ENCODE peak calls at places on chromosomes 1 and 21, in four cellular contexts. One of them, this sample, is unnamed.

GRCh38 chr1:1463312-1463711 is 8.3 kb upstream of the ATAD3B start:
- DNase-seq in GM12878: no peak
- DNase-seq in HepG2: no peak
- DNase-seq in H1: no peak
- DNase-seq in this sample: no peak

GRCh38 chr21:34112316-34113033 is 39.1 kb downstream of the MRPS6 start:
- DNase-seq in GM12878: no peak
- DNase-seq in HepG2: no peak
- DNase-seq in H1: no peak
- DNase-seq in this sample: no peak

GRCh38 chr1:52907068-52907811 is 14.3 kb downstream of the ECHDC2 start:
- DNase-seq in GM12878: no peak
- DNase-seq in HepG2: no peak
- DNase-seq in H1: no peak
- DNase-seq in this sample: no peak

GRCh38 chr1:61142726-61143500 is 60.6 kb downstream of the NFIA start:
- DNase-seq in GM12878: no peak
- DNase-seq in HepG2: no peak
- DNase-seq in H1: no peak
- DNase-seq in this sample: no peak

GRCh38 chr1:156944848-156945247 is 24.4 kb downstream of the LRRC71 start:
- DNase-seq in GM12878: no peak
- DNase-seq in HepG2: no peak
- DNase-seq in H1: no peak
- DNase-seq in this sample: no peak

GRCh38 chr21:44853601-44854390 is 19.7 kb downstream of the PTTG1IP start:
- DNase-seq in GM12878: no peak
- DNase-seq in HepG2: no peak
- DNase-seq in H1: no peak
- DNase-seq in this sample: no peak

GRCh38 chr1:78884685-78885452 is 121.7 kb downstream of the ADGRL4 start:
- DNase-seq in GM12878: no peak
- DNase-seq in HepG2: no peak
- DNase-seq in H1: no peak
- DNase-seq in this sample: no peak

GRCh38 chr1:14120895-14121294 is 420.9 kb downstream of the PRDM2 start:
- DNase-seq in GM12878: no peak
- DNase-seq in HepG2: no peak
- DNase-seq in H1: no peak
- DNase-seq in this sample: no peak

GRCh38 chr21:38910390-38911008 is 104.8 kb downstream of the ETS2 start:
- DNase-seq in GM12878: no peak
- DNase-seq in HepG2: no peak
- DNase-seq in H1: no peak
- DNase-seq in this sample: peak; percentile 74

GRCh38 chr1:46991083-46991923 is 32.2 kb upstream of the CYP4X1 start:
- DNase-seq in GM12878: no peak
- DNase-seq in HepG2: peak; percentile 33
- DNase-seq in H1: no peak
- DNase-seq in this sample: peak; percentile 23

GRCh38 chr1:181251001-181251712 is 162.7 kb downstream of the IER5 start:
- DNase-seq in GM12878: no peak
- DNase-seq in HepG2: no peak
- DNase-seq in H1: no peak
- DNase-seq in this sample: peak; percentile 67
- TF ChIP-seq SRF in GM12878: no peak
- TF ChIP-seq SRF in HepG2: no peak
- TF ChIP-seq SRF in H1: no peak
- TF ChIP-seq SRF in this sample: peak; percentile 74

DNA sequence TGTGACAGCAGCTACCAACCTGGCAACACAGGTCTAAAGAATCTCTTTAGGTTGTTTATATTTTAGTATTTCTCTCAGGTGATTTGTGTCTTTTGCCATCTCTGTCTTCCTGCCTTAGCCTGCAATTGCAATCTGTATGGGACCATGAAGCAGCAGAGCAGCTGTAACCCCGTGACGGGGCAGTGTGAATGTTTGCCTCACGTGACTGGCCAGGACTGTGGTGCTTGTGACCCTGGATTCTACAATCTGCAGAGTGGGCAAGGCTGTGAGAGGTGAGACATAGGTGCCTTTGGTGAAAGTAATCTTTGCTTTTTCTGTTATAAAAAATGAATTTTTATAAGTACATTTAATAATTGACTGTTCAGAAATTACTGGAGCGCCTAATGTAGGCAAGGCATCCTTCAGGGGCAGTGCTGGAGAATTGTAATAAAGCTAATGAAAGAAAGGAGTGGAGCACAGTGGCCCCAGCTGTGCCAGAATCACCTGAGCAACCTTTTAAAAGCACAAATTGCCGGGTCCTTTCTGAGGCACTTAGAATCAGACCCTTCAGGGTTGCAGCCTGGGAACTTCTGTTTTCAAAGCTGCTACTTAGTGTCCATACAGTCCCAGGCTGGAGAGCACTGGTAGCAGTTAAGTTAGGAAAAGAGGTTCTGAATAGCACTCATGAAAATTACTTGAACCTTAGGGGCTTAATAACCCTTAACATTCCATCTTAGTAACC is 60.6 kb upstream of the LAMC2 start:
- DNase-seq in GM12878: no peak
- DNase-seq in HepG2: no peak
- DNase-seq in H1: no peak
- DNase-seq in this sample: no peak
- H3K9ac ChIP-seq in GM12878: no peak overlapping the region
- H3K9ac ChIP-seq in HepG2: no peak overlapping the region
- H3K9ac ChIP-seq in H1: no peak overlapping the region
- H3K9ac ChIP-seq in this sample: no peak overlapping the region

DNA sequence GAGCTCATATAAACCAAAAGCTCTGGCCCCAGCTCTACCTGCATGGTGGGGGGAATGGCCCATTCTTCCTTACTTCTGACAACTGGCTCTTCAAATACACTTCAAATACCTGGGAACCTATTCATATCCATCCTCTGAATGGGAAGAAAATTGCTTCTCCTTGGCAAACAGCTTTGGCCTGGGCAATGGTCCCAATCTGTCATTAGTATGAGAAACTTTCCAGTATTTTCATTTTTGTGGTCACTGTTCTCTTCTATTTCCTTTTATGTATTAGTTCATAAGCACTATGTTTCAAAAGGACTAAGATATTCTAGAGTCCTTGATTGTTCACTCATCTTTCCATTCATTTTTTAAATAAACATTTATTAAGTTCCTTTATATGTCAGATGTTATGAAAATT is 5.2 kb upstream of the HSD3B2 start:
- DNase-seq in GM12878: no peak
- DNase-seq in HepG2: no peak
- DNase-seq in H1: no peak
- DNase-seq in this sample: no peak
- TF ChIP-seq SRF in GM12878: no peak
- TF ChIP-seq SRF in HepG2: no peak
- TF ChIP-seq SRF in H1: no peak
- TF ChIP-seq SRF in this sample: no peak

GRCh38 chr1:226607268-226607660 is 58.7 kb downstream of the STUM start:
- DNase-seq in GM12878: no peak
- DNase-seq in HepG2: no peak
- DNase-seq in H1: no peak
- DNase-seq in this sample: no peak
- H3K9ac ChIP-seq in GM12878: no peak overlapping the region
- H3K9ac ChIP-seq in HepG2: no peak overlapping the region
- H3K9ac ChIP-seq in H1: no peak overlapping the region
- H3K9ac ChIP-seq in this sample: no peak overlapping the region

DNA sequence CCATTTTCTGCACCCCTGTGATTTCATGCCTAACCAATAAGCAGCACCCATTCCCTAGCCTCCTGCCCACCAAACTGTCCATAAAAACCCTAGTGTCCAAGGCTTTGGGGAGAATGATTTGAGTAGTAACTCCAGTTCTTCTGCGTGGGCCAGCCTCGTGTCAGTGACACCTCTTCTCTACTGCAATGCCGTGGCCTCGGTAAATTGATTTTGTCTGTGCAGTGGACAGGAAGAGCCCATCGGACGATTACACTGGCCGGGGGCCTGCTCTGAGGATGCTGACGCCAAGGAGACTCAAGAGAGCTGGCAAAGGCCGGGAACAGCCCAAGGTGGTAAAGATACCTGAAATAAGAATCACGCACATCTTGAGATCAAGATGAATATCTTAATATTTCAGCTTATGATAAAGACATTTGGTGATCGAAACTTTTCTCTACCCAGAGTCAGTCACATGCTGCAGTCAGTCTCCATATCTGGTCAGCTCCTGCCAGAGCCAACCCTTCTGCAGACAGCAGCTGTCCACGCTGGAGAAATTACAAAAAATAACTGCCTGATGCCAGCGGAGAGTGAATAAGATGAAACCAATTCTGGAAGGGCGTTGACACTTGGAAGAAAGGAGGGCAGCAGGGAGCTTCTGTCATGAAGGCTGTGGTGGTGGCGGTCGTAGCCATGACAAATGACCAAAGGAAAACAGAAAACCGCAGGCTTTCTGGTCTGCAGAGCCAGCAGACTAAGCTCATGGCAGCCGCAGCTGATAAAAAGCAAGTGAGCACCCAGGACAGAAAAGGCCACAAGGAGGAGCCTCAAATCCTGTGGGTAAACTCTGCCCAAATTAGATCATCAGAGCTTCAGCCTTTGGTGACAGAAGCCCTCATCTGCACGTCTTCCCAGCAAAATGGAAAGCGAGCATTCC is 29.1 kb downstream of the RSPH1 start:
- DNase-seq in GM12878: no peak
- DNase-seq in HepG2: peak; percentile 6
- DNase-seq in H1: no peak
- DNase-seq in this sample: peak; percentile 23
- TF ChIP-seq SRF in GM12878: no peak
- TF ChIP-seq SRF in HepG2: no peak
- TF ChIP-seq SRF in H1: no peak
- TF ChIP-seq SRF in this sample: no peak

DNA sequence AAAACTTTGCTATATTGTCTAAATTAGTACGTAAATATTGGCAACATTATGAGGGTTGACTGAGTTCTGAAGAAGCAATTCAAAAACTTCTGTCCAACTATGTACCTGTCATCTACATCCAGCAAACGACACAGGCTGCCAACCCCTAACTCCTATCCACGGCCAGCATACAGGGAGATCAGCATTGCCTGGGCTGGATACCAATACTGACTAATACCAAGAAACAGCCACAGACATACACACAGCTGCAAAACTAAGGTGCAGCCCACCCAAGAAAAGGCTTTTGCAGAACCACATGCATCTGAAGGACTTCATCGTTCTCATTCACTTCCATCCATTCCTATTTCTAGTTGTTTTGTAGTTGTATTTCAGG is 2.0 kb downstream of the KIAA0319L start:
- DNase-seq in GM12878: no peak
- DNase-seq in HepG2: no peak
- DNase-seq in H1: no peak
- DNase-seq in this sample: no peak
- H3K9ac ChIP-seq in GM12878: no peak overlapping the region
- H3K9ac ChIP-seq in HepG2: peak overlapping the region; percentile 89
- H3K9ac ChIP-seq in H1: peak overlapping the region; percentile 58
- H3K9ac ChIP-seq in this sample: no peak overlapping the region

GRCh38 chr21:29182674-29183073 is 52.2 kb downstream of the MAP3K7CL start:
- DNase-seq in GM12878: no peak
- DNase-seq in HepG2: no peak
- DNase-seq in H1: no peak
- DNase-seq in this sample: no peak

GRCh38 chr21:29184047-29184446 is 53.6 kb downstream of the MAP3K7CL start:
- DNase-seq in GM12878: no peak
- DNase-seq in HepG2: peak; percentile 36
- DNase-seq in H1: no peak
- DNase-seq in this sample: no peak

GRCh38 chr21:29186246-29186645 is 55.8 kb downstream of the MAP3K7CL start:
- DNase-seq in GM12878: no peak
- DNase-seq in HepG2: no peak
- DNase-seq in H1: no peak
- DNase-seq in this sample: no peak

GRCh38 chr21:29185633-29186032 is 55.2 kb downstream of the MAP3K7CL start:
- DNase-seq in GM12878: no peak
- DNase-seq in HepG2: no peak
- DNase-seq in H1: no peak
- DNase-seq in this sample: no peak

GRCh38 chr21:29185172-29185571 is 54.7 kb downstream of the MAP3K7CL start:
- DNase-seq in GM12878: no peak
- DNase-seq in HepG2: no peak
- DNase-seq in H1: no peak
- DNase-seq in this sample: no peak
- TF ChIP-seq SRF in GM12878: no peak
- TF ChIP-seq SRF in HepG2: no peak
- TF ChIP-seq SRF in H1: no peak
- TF ChIP-seq SRF in this sample: no peak

GRCh38 chr1:71490432-71490831 is 409.6 kb upstream of the ZRANB2 start:
- DNase-seq in GM12878: no peak
- DNase-seq in HepG2: no peak
- DNase-seq in H1: no peak
- DNase-seq in this sample: no peak

GRCh38 chr1:71492298-71493041 is 411.6 kb upstream of the ZRANB2 start:
- DNase-seq in GM12878: no peak
- DNase-seq in HepG2: no peak
- DNase-seq in H1: no peak
- DNase-seq in this sample: no peak

GRCh38 chr1:71488555-71489252 is 407.9 kb upstream of the ZRANB2 start:
- DNase-seq in GM12878: no peak
- DNase-seq in HepG2: no peak
- DNase-seq in H1: no peak
- DNase-seq in this sample: no peak

DNA sequence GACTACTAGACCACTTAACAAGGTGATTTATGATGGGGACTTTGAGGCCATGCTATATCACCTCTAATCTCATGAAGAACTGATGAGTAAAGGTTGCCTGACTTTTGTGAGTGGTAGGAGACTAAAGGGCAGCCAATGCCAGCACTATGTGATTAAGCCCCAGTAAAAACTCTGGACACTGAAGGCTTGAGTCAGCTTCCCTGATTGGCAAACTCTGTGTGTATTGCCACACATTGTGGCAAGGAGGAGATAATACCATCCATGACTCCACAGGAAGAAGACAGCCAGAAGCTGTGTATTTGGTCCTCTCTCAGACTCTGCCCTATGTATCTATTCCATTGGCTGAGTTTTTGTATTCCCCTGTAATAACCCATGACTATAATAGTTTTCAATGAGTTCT is 413.3 kb upstream of the ZRANB2 start:
- DNase-seq in GM12878: no peak
- DNase-seq in HepG2: no peak
- DNase-seq in H1: no peak
- DNase-seq in this sample: no peak
- H3K9ac ChIP-seq in GM12878: no peak overlapping the region
- H3K9ac ChIP-seq in HepG2: no peak overlapping the region
- H3K9ac ChIP-seq in H1: no peak overlapping the region
- H3K9ac ChIP-seq in this sample: no peak overlapping the region

DNA sequence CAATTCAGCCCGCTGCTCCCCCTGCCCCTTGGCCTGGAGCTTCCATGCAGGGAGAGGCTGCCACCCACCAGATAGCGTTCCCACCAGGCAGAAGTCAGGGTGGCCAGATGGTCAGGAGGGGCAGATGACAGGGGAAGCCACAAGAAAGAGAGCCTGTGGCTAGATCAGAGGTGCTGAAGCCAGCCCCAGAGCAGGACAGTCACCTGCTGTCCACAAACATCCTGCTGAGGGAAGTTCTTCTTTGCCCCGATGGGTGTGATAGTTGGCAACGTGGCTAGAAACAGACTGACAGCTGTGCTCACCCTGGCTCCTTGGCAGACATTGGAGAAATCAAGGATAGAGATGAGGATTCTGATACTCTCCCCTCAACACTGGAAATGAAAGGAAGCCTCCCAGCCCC is 27.2 kb upstream of the SRP9 start:
- DNase-seq in GM12878: no peak
- DNase-seq in HepG2: no peak
- DNase-seq in H1: no peak
- DNase-seq in this sample: no peak
- TF ChIP-seq SRF in GM12878: no peak
- TF ChIP-seq SRF in HepG2: no peak
- TF ChIP-seq SRF in H1: no peak
- TF ChIP-seq SRF in this sample: no peak

This sample was measured in HCT116.